ENCODE peak calls at places on chromosomes 11 and 22, in six cellular contexts. One of them, this sample, is unnamed.

GRCh38 chr11:93192163-93192562 is 5.6 kb downstream of the SLC36A4 start:
- DNase-seq in foreskin keratinocyte: no peak
- DNase-seq in heart left ventricle: no peak
- DNase-seq in adrenal gland: no peak
- DNase-seq in fibroblast of lung: no peak
- DNase-seq in pancreas: no peak
- DNase-seq in this sample: no peak

GRCh38 chr11:1126491-1126926 is 31.2 kb upstream of the MUC5AC start:
- DNase-seq in foreskin keratinocyte: no peak
- DNase-seq in heart left ventricle: peak
- DNase-seq in adrenal gland: no peak
- DNase-seq in fibroblast of lung: no peak
- DNase-seq in pancreas: no peak
- DNase-seq in this sample: no peak

GRCh38 chr11:31030375-31030774 is 339.2 kb downstream of the DCDC1 start:
- DNase-seq in foreskin keratinocyte: no peak
- DNase-seq in heart left ventricle: no peak
- DNase-seq in adrenal gland: no peak
- DNase-seq in fibroblast of lung: no peak
- DNase-seq in pancreas: no peak
- DNase-seq in this sample: no peak

GRCh38 chr11:9754041-9754471 is 90.2 kb downstream of the SWAP70 start:
- DNase-seq in foreskin keratinocyte: peak
- DNase-seq in heart left ventricle: no peak
- DNase-seq in adrenal gland: no peak
- DNase-seq in fibroblast of lung: no peak
- DNase-seq in pancreas: no peak
- DNase-seq in this sample: no peak

GRCh38 chr22:42270178-42270511 is 308 bp downstream of the TCF20 start:
- DNase-seq in foreskin keratinocyte: no peak
- DNase-seq in heart left ventricle: no peak
- DNase-seq in adrenal gland: no peak
- DNase-seq in fibroblast of lung: no peak
- DNase-seq in pancreas: peak
- DNase-seq in this sample: peak

GRCh38 chr11:111918390-111919256 is at the start of gene C11orf52:
- DNase-seq in foreskin keratinocyte: peak
- DNase-seq in heart left ventricle: peak
- DNase-seq in adrenal gland: no peak
- DNase-seq in fibroblast of lung: peak
- DNase-seq in pancreas: peak
- DNase-seq in this sample: no peak

GRCh38 chr11:110128161-110128560 is 35.0 kb downstream of the ZC3H12C start:
- DNase-seq in foreskin keratinocyte: peak
- DNase-seq in heart left ventricle: no peak
- DNase-seq in adrenal gland: no peak
- DNase-seq in fibroblast of lung: peak
- DNase-seq in pancreas: no peak
- DNase-seq in this sample: peak

GRCh38 chr11:13859986-13860385 is 102.5 kb upstream of the SPON1 start:
- DNase-seq in foreskin keratinocyte: no peak
- DNase-seq in heart left ventricle: no peak
- DNase-seq in adrenal gland: no peak
- DNase-seq in fibroblast of lung: no peak
- DNase-seq in pancreas: no peak
- DNase-seq in this sample: no peak

GRCh38 chr11:47672283-47672730 is 29.9 kb upstream of the MTCH2 start:
- DNase-seq in foreskin keratinocyte: peak
- DNase-seq in heart left ventricle: no peak
- DNase-seq in adrenal gland: no peak
- DNase-seq in fibroblast of lung: peak
- DNase-seq in pancreas: no peak
- DNase-seq in this sample: no peak

GRCh38 chr22:12601870-12602779 is 2925.9 kb upstream of the OR11H1 start:
- DNase-seq in foreskin keratinocyte: no peak
- DNase-seq in heart left ventricle: peak
- DNase-seq in adrenal gland: no peak
- DNase-seq in fibroblast of lung: no peak
- DNase-seq in pancreas: peak
- DNase-seq in this sample: peak

GRCh38 chr11:79436911-79437273 is 3.9 kb downstream of the TENM4 start:
- DNase-seq in foreskin keratinocyte: no peak
- DNase-seq in heart left ventricle: no peak
- DNase-seq in adrenal gland: no peak
- DNase-seq in fibroblast of lung: no peak
- DNase-seq in pancreas: no peak
- DNase-seq in this sample: no peak

GRCh38 chr11:22792497-22792896 is 37.1 kb downstream of the SVIP start:
- DNase-seq in foreskin keratinocyte: peak
- DNase-seq in heart left ventricle: no peak
- DNase-seq in adrenal gland: no peak
- DNase-seq in fibroblast of lung: peak
- DNase-seq in pancreas: no peak
- DNase-seq in this sample: no peak

GRCh38 chr11:62656801-62657429 is 3.8 kb upstream of the INTS5 start:
- DNase-seq in foreskin keratinocyte: no peak
- DNase-seq in heart left ventricle: no peak
- DNase-seq in adrenal gland: no peak
- DNase-seq in fibroblast of lung: no peak
- DNase-seq in pancreas: no peak
- DNase-seq in this sample: no peak

GRCh38 chr11:93005239-93005638 is 35.8 kb downstream of the MTNR1B start:
- DNase-seq in foreskin keratinocyte: peak
- DNase-seq in heart left ventricle: no peak
- DNase-seq in adrenal gland: no peak
- DNase-seq in fibroblast of lung: peak
- DNase-seq in pancreas: no peak
- DNase-seq in this sample: no peak

GRCh38 chr11:61814242-61814957 is 2.4 kb downstream of the FADS1 start:
- DNase-seq in foreskin keratinocyte: peak
- DNase-seq in heart left ventricle: peak
- DNase-seq in adrenal gland: peak
- DNase-seq in fibroblast of lung: peak
- DNase-seq in pancreas: no peak
- DNase-seq in this sample: no peak

GRCh38 chr11:82969811-82970210 is 68.3 kb downstream of the DDIAS start:
- DNase-seq in foreskin keratinocyte: no peak
- DNase-seq in heart left ventricle: no peak
- DNase-seq in adrenal gland: no peak
- DNase-seq in fibroblast of lung: no peak
- DNase-seq in pancreas: no peak
- DNase-seq in this sample: no peak

GRCh38 chr22:46336119-46337078 is 885 bp downstream of the TRMU start:
- DNase-seq in foreskin keratinocyte: peak
- DNase-seq in heart left ventricle: no peak
- DNase-seq in adrenal gland: peak
- DNase-seq in fibroblast of lung: peak
- DNase-seq in pancreas: peak
- DNase-seq in this sample: peak

GRCh38 chr11:67262731-67263675 is 3.3 kb upstream of the GRK2 start:
- DNase-seq in foreskin keratinocyte: peak
- DNase-seq in heart left ventricle: peak
- DNase-seq in adrenal gland: peak
- DNase-seq in fibroblast of lung: peak
- DNase-seq in pancreas: peak
- DNase-seq in this sample: peak

GRCh38 chr11:57303990-57304579 is 20.7 kb downstream of the TNKS1BP1 start:
- DNase-seq in foreskin keratinocyte: peak
- DNase-seq in heart left ventricle: no peak
- DNase-seq in adrenal gland: peak
- DNase-seq in fibroblast of lung: peak
- DNase-seq in pancreas: no peak
- DNase-seq in this sample: peak

GRCh38 chr22:27022741-27023373 is 365.5 kb downstream of the MIAT start:
- DNase-seq in foreskin keratinocyte: no peak
- DNase-seq in heart left ventricle: no peak
- DNase-seq in adrenal gland: no peak
- DNase-seq in fibroblast of lung: no peak
- DNase-seq in pancreas: no peak
- DNase-seq in this sample: no peak

GRCh38 chr11:17865765-17866428 is 131.3 kb downstream of the KCNC1 start:
- DNase-seq in foreskin keratinocyte: peak
- DNase-seq in heart left ventricle: no peak
- DNase-seq in adrenal gland: no peak
- DNase-seq in fibroblast of lung: no peak
- DNase-seq in pancreas: no peak
- DNase-seq in this sample: no peak

GRCh38 chr11:118010738-118011461 is 24.7 kb downstream of the IL10RA start:
- DNase-seq in foreskin keratinocyte: no peak
- DNase-seq in heart left ventricle: peak
- DNase-seq in adrenal gland: peak
- DNase-seq in fibroblast of lung: no peak
- DNase-seq in pancreas: no peak
- DNase-seq in this sample: no peak
- H3K27ac ChIP-seq in foreskin keratinocyte: no peak
- H3K27ac ChIP-seq in heart left ventricle: peak
- H3K27ac ChIP-seq in adrenal gland: peak
- H3K27ac ChIP-seq in fibroblast of lung: no peak
- H3K27ac ChIP-seq in pancreas: peak
- H3K27ac ChIP-seq in this sample: no peak

DNA sequence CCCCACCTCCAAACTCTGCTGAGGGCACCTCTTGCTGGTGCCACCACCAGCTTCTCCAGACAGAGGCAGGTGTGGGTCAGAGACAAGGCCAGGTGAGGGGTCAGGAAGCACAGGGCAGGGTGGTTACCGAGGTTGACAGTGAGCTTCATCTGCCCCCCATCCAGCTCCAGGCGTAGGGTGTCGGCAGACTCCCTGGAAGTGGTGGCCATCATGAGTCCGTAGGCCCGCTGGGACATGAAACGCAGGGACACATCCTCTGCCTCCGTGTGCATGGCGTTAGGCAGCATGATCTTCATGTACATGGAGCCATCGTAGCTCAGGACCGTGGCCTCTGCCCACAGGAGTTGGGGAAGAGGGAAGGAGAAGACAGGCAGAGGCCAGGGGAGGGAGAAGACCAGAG is 62.8 kb downstream of the NRXN2 start:
- DNase-seq in foreskin keratinocyte: no peak
- DNase-seq in heart left ventricle: no peak
- DNase-seq in adrenal gland: no peak
- DNase-seq in fibroblast of lung: no peak
- DNase-seq in pancreas: no peak
- DNase-seq in this sample: no peak
- H3K27ac ChIP-seq in foreskin keratinocyte: no peak
- H3K27ac ChIP-seq in heart left ventricle: no peak
- H3K27ac ChIP-seq in adrenal gland: no peak
- H3K27ac ChIP-seq in fibroblast of lung: peak
- H3K27ac ChIP-seq in pancreas: no peak
- H3K27ac ChIP-seq in this sample: no peak

GRCh38 chr22:36942561-36942960 is 29.1 kb downstream of the CSF2RB start:
- DNase-seq in foreskin keratinocyte: no peak
- DNase-seq in heart left ventricle: no peak
- DNase-seq in adrenal gland: no peak
- DNase-seq in fibroblast of lung: no peak
- DNase-seq in pancreas: no peak
- DNase-seq in this sample: no peak

GRCh38 chr22:36938886-36939285 is 25.5 kb downstream of the CSF2RB start:
- DNase-seq in foreskin keratinocyte: no peak
- DNase-seq in heart left ventricle: no peak
- DNase-seq in adrenal gland: peak
- DNase-seq in fibroblast of lung: no peak
- DNase-seq in pancreas: no peak
- DNase-seq in this sample: no peak

GRCh38 chr22:36938028-36938425 is 24.6 kb downstream of the CSF2RB start:
- DNase-seq in foreskin keratinocyte: no peak
- DNase-seq in heart left ventricle: no peak
- DNase-seq in adrenal gland: peak
- DNase-seq in fibroblast of lung: no peak
- DNase-seq in pancreas: no peak
- DNase-seq in this sample: no peak

GRCh38 chr22:36937319-36938027 is 24.0 kb downstream of the CSF2RB start:
- DNase-seq in foreskin keratinocyte: no peak
- DNase-seq in heart left ventricle: no peak
- DNase-seq in adrenal gland: peak
- DNase-seq in fibroblast of lung: no peak
- DNase-seq in pancreas: no peak
- DNase-seq in this sample: no peak

DNA sequence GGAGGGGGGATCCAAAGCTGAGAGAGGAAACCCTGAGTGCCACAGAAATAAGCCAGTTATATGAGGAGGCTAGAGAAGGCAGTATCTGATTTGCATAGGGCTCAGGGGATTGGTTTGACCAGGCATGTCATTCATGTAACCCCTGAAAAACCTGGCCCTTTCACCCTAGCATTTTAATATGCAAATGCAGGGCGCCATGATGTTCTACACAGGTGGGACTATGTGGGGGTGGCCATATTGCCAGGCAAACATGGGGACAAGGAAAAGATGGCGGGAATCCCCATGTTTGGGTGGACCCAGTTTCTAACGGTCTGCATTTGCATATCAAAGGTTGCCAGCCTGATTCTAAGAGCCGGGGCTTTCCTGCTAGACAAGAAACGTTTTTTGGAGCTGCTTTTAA is 27.2 kb downstream of the CSF2RB start:
- DNase-seq in foreskin keratinocyte: no peak
- DNase-seq in heart left ventricle: no peak
- DNase-seq in adrenal gland: peak
- DNase-seq in fibroblast of lung: no peak
- DNase-seq in pancreas: no peak
- DNase-seq in this sample: no peak
- H3K27ac ChIP-seq in foreskin keratinocyte: no peak
- H3K27ac ChIP-seq in heart left ventricle: no peak
- H3K27ac ChIP-seq in adrenal gland: no peak
- H3K27ac ChIP-seq in fibroblast of lung: no peak
- H3K27ac ChIP-seq in pancreas: no peak
- H3K27ac ChIP-seq in this sample: no peak

GRCh38 chr11:114111369-114112042 is 52.0 kb downstream of the ZBTB16 start:
- DNase-seq in foreskin keratinocyte: no peak
- DNase-seq in heart left ventricle: no peak
- DNase-seq in adrenal gland: peak
- DNase-seq in fibroblast of lung: no peak
- DNase-seq in pancreas: no peak
- DNase-seq in this sample: no peak

GRCh38 chr11:114110123-114110522 is 50.6 kb downstream of the ZBTB16 start:
- DNase-seq in foreskin keratinocyte: no peak
- DNase-seq in heart left ventricle: no peak
- DNase-seq in adrenal gland: peak
- DNase-seq in fibroblast of lung: no peak
- DNase-seq in pancreas: no peak
- DNase-seq in this sample: no peak

GRCh38 chr11:114108501-114109205 is 49.1 kb downstream of the ZBTB16 start:
- DNase-seq in foreskin keratinocyte: no peak
- DNase-seq in heart left ventricle: no peak
- DNase-seq in adrenal gland: peak
- DNase-seq in fibroblast of lung: no peak
- DNase-seq in pancreas: no peak
- DNase-seq in this sample: no peak

GRCh38 chr11:114109206-114110090 is 49.9 kb downstream of the ZBTB16 start:
- DNase-seq in foreskin keratinocyte: no peak
- DNase-seq in heart left ventricle: no peak
- DNase-seq in adrenal gland: peak
- DNase-seq in fibroblast of lung: no peak
- DNase-seq in pancreas: no peak
- DNase-seq in this sample: no peak

DNA sequence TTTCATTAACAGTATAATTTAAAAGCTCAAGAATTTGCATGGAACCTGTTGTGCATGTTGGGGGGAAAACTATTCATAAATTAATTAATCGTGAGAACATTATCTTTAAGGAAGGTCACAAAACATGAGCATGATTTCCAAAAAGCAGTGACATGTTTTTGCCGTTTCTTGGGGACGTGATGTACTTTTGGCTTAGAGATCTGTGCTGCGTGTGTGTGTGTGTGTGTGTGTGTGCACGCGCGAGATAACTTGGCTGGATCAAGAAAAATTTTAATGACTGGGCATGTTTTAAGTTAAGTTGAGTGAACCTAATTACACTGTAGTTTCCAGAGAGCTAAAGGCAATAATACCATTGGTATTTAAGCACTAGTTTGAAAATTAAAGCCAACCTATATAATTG is 51.4 kb downstream of the ZBTB16 start:
- DNase-seq in foreskin keratinocyte: no peak
- DNase-seq in heart left ventricle: peak
- DNase-seq in adrenal gland: peak
- DNase-seq in fibroblast of lung: no peak
- DNase-seq in pancreas: no peak
- DNase-seq in this sample: no peak
- H3K27ac ChIP-seq in foreskin keratinocyte: no peak
- H3K27ac ChIP-seq in heart left ventricle: peak
- H3K27ac ChIP-seq in adrenal gland: peak
- H3K27ac ChIP-seq in fibroblast of lung: no peak
- H3K27ac ChIP-seq in pancreas: peak
- H3K27ac ChIP-seq in this sample: no peak

This sample was measured in WERI-Rb-1.